ENCODE peak calls at places on chromosomes 5 and 9, in six cellular contexts. U, I, K, A, E and Q are unnamed samples.

GRCh38 chr5:79042188-79042587 is 27.3 kb downstream of the DMGDH start:
- DNase-seq in I (no peak), U (no peak), K (no peak), A (no peak), E (no peak), Q (no peak)

GRCh38 chr9:131824175-131824594 is 84.3 kb upstream of the RAPGEF1 start:
- DNase-seq in I (no peak), E (no peak), K (no peak), A (no peak), U (no peak), Q (no peak)

GRCh38 chr5:143887901-143888648 is 76.1 kb downstream of the HMHB1 start:
- DNase-seq in U (no peak), A (no peak), E (peak), K (no peak), I (no peak), Q (no peak)

GRCh38 chr5:28903643-28904042 is 1865.3 kb upstream of the CDH9 start:
- DNase-seq in U (no peak), E (no peak), I (no peak), K (no peak), A (no peak), Q (no peak)

GRCh38 chr5:14097998-14098471 is 45.1 kb upstream of the TRIO start:
- DNase-seq in I (no peak), E (peak), K (no peak), U (no peak), A (no peak), Q (no peak)

GRCh38 chr9:135075234-135076142 is 12.0 kb upstream of the OLFM1 start:
- DNase-seq in U (no peak), A (peak), K (peak), I (no peak), E (peak), Q (peak)

GRCh38 chr5:179166886-179167841 is 107.0 kb downstream of the ZNF354C start:
- DNase-seq in E (peak), A (peak), I (peak), K (peak), U (no peak), Q (peak)

GRCh38 chr5:93461751-93462150 is 119.3 kb downstream of the NR2F1-AS1 start:
- DNase-seq in I (no peak), K (no peak), E (peak), A (no peak), U (no peak), Q (no peak)

GRCh38 chr9:89574309-89574708 is 30.5 kb upstream of the GADD45G start:
- DNase-seq in K (no peak), A (no peak), I (no peak), E (no peak), U (no peak), Q (no peak)

GRCh38 chr5:111360173-111360572 is 136.0 kb downstream of the CAMK4 start:
- DNase-seq in U (no peak), E (no peak), A (no peak), K (no peak), I (no peak), Q (no peak)

GRCh38 chr9:105681724-105682123 is 12.6 kb upstream of the TMEM38B start:
- DNase-seq in I (no peak), A (no peak), E (peak), U (no peak), K (no peak), Q (no peak)

GRCh38 chr5:89673019-89673418 is 736.5 kb downstream of the CETN3 start:
- DNase-seq in I (no peak), A (no peak), U (no peak), K (no peak), E (no peak), Q (no peak)

GRCh38 chr9:94783121-94783664 is 56.7 kb downstream of the AOPEP start:
- DNase-seq in E (peak), U (peak), K (peak), I (peak), A (peak), Q (peak)

GRCh38 chr9:113868501-113868900 is 7.6 kb upstream of the ZNF618 start:
- DNase-seq in A (no peak), E (peak), U (no peak), K (no peak), I (no peak), Q (no peak)

GRCh38 chr9:101738566-101739183 is at the start of gene GRIN3A:
- DNase-seq in I (no peak), U (no peak), K (peak), E (no peak), A (peak), Q (peak)

GRCh38 chr9:132026932-132027585 is 52.6 kb downstream of the MED27 start:
- DNase-seq in U (no peak), E (peak), K (no peak), A (no peak), I (no peak), Q (no peak)

GRCh38 chr9:89879276-89879675 is 274.5 kb downstream of the GADD45G start:
- DNase-seq in A (no peak), I (peak), K (peak), U (peak), E (no peak), Q (no peak)

GRCh38 chr5:151040211-151040747 is 19.9 kb downstream of the GPX3 start:
- DNase-seq in A (no peak), I (no peak), U (no peak), K (no peak), E (no peak), Q (no peak)

GRCh38 chr9:132731230-132731629 is 61.0 kb downstream of the GTF3C4 start:
- DNase-seq in U (no peak), A (peak), E (no peak), K (no peak), I (no peak), Q (no peak)

DNA sequence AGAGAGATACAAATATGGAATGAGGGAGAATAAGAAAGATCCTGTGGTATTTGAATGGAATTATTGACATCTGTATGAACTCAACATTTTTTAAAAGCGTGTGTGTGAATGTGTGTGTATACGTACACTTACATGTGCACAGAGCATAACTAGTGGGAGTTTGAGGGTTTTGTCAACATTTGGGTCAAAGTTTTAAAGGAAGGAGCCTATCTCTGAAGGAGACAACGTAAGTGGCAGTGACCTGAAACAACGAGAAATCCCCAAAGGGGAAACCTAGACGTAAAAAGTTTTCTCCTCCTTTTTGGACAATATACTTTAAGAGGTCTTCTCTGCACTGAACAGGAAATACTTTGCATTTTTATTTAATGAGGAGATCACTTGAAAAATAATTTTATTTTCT is 40.2 kb upstream of the DTWD2 start:
- DNase-seq in E (peak), A (no peak), I (no peak), K (no peak), U (peak), Q (no peak)
- TF ChIP-seq CTCF in E (no peak), A (no peak), I (no peak), K (no peak), U (no peak), Q (no peak)

DNA sequence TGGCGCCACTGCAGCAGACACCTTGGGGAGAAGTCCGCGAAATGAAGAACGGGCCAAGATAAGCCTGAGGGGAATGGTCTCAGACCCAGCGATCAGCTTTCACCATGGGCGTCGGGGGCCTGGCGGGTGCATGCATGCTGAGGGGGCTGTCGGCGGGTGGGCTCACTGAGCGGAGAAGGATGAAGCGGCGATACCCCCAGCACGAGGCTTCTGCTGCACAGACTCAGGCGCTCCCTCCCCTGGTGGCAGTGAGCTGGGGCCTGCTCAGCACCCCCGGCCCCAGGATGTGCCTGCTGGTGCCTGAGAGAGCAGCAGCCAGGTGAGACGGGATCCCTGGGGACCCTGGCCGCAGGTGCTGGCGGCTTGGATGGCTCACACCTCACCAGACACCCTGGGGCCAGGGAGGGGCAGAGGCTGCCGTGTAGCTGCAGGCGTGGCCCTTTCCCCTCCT is 31.2 kb downstream of the CEP72 start:
- DNase-seq in E (no peak), I (no peak), U (peak), K (peak), A (no peak), Q (no peak)
- TF ChIP-seq CTCF in E (no peak), I (no peak), U (no peak), K (no peak), A (no peak), Q (no peak)

DNA sequence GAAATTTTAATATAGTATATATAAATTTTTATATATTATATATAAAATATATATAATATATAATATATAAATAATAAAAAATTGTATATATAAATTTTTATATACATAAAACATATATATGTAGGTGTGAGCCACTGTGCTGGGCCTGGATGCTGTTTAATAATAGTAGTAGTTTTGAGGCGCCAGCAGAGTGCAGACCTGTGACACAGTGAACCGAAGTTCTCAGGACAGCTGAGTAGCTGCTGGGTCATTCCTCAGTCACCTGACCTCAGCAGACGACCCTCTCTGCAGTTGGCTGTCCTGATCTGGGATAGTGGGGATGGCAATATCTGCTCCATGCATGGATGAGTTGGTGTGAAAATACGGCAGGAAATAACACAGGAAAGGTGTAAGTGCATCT is 3.3 kb upstream of the SNX18 start:
- DNase-seq in U (no peak), I (no peak), K (no peak), A (no peak), E (no peak), Q (no peak)
- TF ChIP-seq CTCF in U (no peak), I (no peak), K (no peak), A (no peak), E (no peak), Q (no peak)

GRCh38 chr9:76793784-76794431 is 29.7 kb downstream of the PCA3 start:
- DNase-seq in U (no peak), E (no peak), I (no peak), A (no peak), K (no peak), Q (no peak)
- TF ChIP-seq CTCF in U (no peak), E (no peak), I (no peak), A (no peak), K (no peak), Q (no peak)

GRCh38 chr9:128809831-128810230 is 8.5 kb upstream of the ENDOG start:
- DNase-seq in U (no peak), K (no peak), A (no peak), I (no peak), E (no peak), Q (no peak)
- TF ChIP-seq CTCF in U (no peak), K (no peak), A (no peak), I (no peak), E (peak), Q (no peak)

GRCh38 chr5:62561896-62562295 is 16.7 kb upstream of the LRRC70 start:
- DNase-seq in E (no peak), K (no peak), I (no peak), U (no peak), A (no peak), Q (no peak)

GRCh38 chr5:62560786-62561185 is 17.8 kb upstream of the LRRC70 start:
- DNase-seq in U (no peak), A (no peak), E (no peak), I (no peak), K (no peak), Q (no peak)

GRCh38 chr5:62558941-62559340 is 19.7 kb upstream of the LRRC70 start:
- DNase-seq in U (no peak), A (no peak), K (no peak), I (no peak), E (no peak), Q (no peak)

GRCh38 chr5:62564101-62564500 is 14.5 kb upstream of the LRRC70 start:
- DNase-seq in K (no peak), E (no peak), U (no peak), A (no peak), I (no peak), Q (no peak)

DNA sequence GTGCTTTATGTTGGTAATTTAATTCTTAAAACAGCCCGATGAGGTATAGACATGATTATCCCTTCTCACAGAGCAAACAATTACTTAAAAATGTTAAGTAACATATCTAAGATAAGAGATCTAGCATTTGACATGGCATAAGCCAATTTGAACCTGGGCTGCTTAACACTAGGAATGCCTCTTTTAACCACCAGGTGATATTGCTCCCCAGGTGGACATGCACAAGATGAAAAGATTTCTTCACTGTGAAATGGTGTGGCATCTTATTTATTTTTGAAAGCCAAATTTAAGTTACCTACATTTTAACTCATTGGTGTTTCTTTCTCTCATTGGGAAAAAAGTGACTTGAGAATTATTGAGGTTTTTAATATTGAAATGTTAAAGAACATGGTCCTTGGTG is 15.8 kb upstream of the LRRC70 start:
- DNase-seq in I (no peak), K (no peak), E (no peak), U (no peak), A (no peak), Q (no peak)
- TF ChIP-seq CTCF in I (no peak), K (no peak), E (no peak), U (no peak), A (no peak), Q (no peak)

GRCh38 chr9:37034938-37035471 is 937 bp upstream of the PAX5 start:
- DNase-seq in K (no peak), A (no peak), I (no peak), U (peak), E (no peak), Q (no peak)
- TF ChIP-seq CTCF in K (no peak), A (no peak), I (no peak), U (no peak), E (no peak), Q (no peak)

DNA sequence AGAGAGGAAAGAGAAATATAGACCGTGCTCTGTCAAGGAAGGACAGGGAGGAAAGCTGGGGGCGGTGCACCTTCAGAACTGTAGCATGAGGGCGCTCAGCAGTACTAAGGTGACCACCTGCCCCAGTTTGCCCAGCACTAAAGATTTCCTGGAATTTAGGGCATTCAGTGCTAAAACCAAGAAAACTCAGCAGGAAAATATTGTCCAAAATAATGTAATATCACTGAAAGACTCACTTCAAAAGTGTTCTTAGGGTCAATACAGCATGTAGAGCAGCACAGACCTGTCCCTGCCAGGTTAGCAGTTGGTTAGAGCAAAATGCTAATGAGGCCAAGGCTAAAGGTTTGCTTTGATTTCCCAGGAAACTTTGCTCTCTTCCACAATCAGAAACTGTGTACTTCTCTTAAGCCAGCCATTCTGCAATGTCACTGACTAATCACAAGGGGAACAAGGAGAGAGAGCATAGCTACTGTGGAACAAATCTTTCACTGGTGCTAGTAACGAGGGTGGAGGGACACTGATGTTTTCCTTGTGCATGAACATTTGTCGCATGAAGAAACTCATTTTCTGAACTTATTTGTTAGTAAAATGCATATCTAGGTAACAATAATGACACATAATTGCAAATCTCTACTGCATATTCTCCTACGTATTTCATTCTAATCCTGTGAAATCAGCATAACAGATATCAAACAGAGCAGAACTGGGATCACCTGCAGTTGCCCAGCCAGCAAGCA is 53.0 kb upstream of the GRAMD2B start:
- DNase-seq in A (no peak), K (no peak), I (no peak), U (no peak), E (no peak), Q (peak)
- TF ChIP-seq CTCF in A (no peak), K (no peak), I (no peak), U (no peak), E (peak), Q (peak)

GRCh38 chr5:141384471-141385267 is 2.1 kb downstream of the PCDHGA7 start:
- DNase-seq in I (no peak), K (no peak), U (no peak), E (no peak), A (no peak), Q (no peak)

GRCh38 chr5:141383345-141383744 is 803 bp downstream of the PCDHGA7 start:
- DNase-seq in K (no peak), E (no peak), I (no peak), A (no peak), U (no peak), Q (no peak)

GRCh38 chr5:141388661-141389060 is 1.2 kb downstream of the PCDHGB4 start:
- DNase-seq in A (no peak), U (no peak), E (no peak), I (no peak), K (no peak), Q (no peak)

DNA sequence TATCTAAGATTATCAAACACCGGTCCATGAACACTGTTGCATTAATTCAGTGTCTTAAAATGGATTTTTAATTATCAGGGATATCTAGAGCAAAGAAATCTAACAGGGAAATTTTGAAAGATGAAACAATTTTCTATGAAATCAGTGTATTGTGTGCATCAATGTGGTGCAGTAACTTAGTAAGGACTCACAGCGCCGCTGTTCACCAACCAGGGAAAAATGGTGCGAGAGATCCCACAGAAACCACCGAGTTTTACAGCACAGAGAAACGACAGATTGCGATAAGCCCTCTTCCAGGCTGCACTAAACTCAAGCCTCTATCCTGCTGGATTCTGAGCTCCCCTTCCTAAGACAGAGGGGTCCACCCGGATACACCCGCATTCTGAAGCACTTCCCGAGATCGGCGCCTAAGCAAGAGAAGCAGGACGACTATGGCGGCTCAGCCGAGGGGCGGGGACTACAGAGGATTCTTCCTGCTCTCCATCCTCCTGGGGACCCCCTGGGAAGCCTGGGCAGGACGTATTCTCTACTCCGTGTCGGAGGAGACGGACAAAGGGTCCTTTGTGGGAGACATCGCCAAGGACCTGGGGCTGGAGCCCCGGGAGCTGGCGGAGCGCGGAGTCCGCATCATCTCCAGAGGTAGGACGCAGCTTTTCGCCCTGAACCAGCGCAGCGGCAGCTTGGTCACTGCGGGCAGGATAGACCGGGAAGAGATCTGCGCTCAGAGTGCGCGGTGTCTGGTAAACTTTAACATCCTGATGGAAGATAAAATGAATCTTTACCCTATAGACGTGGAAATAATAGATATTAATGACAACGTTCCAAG is at the start of gene PCDHGA7:
- DNase-seq in E (peak), K (no peak), U (no peak), A (no peak), I (no peak), Q (no peak)
- TF ChIP-seq CTCF in E (peak), K (peak), U (no peak), A (no peak), I (no peak), Q (no peak)